ENCODE peak calls at places on chromosome 20, in ten cellular contexts. Q, C, N, M, K, W, F, S, Y and U are unnamed samples.

GRCh38 chr20:46221271-46221670 is 87.0 kb downstream of the CDH22 start:
- DNase-seq in Q (no peak), C (no peak), N (no peak), M (no peak), K (no peak), W (no peak), F (peak; percentile 77), S (peak; percentile 96), Y (peak; percentile 19), U (no peak)

GRCh38 chr20:48686238-48687096 is 141.3 kb downstream of the PREX1 start:
- DNase-seq in Q (peak; percentile 61), C (no peak), N (no peak), M (no peak), K (no peak), W (no peak), F (no peak), S (no peak), Y (no peak), U (no peak)

GRCh38 chr20:58286729-58287128 is 22.8 kb upstream of the RAB22A start:
- DNase-seq in Q (no peak), C (no peak), N (peak; percentile 66), M (no peak), K (no peak), W (no peak), F (no peak), S (no peak), Y (no peak), U (no peak)

GRCh38 chr20:57996936-57997629 is 231.4 kb downstream of the ANKRD60 start:
- DNase-seq in Q (no peak), C (no peak), N (no peak), M (no peak), K (no peak), W (no peak), F (peak; percentile 32), S (peak; percentile 81), Y (no peak), U (no peak)

GRCh38 chr20:47847882-47848485 is 62.7 kb upstream of the SULF2 start:
- DNase-seq in Q (no peak), C (no peak), N (no peak), M (no peak), K (peak; percentile 42), W (no peak), F (peak; percentile 93), S (peak; percentile 29), Y (no peak), U (no peak)

GRCh38 chr20:42747765-42748411 is 441.8 kb downstream of the PTPRT start:
- DNase-seq in Q (no peak), C (no peak), N (no peak), M (no peak), K (no peak), W (no peak), F (no peak), S (no peak), Y (peak; percentile 38), U (no peak)

GRCh38 chr20:1319051-1319450 is 9.9 kb downstream of the SDCBP2 start:
- DNase-seq in Q (no peak), C (no peak), N (no peak), M (no peak), K (no peak), W (no peak), F (no peak), S (no peak), Y (no peak), U (no peak)

GRCh38 chr20:25683050-25683449 is 13.6 kb downstream of the ZNF337 start:
- DNase-seq in Q (no peak), C (no peak), N (no peak), M (no peak), K (no peak), W (no peak), F (no peak), S (no peak), Y (no peak), U (no peak)

GRCh38 chr20:11847827-11848226 is 69.9 kb upstream of the BTBD3 start:
- DNase-seq in Q (no peak), C (no peak), N (no peak), M (no peak), K (no peak), W (no peak), F (peak; percentile 61), S (no peak), Y (no peak), U (no peak)

GRCh38 chr20:37968726-37969401 is 64.4 kb downstream of the TTI1 start:
- DNase-seq in Q (no peak), C (no peak), N (no peak), M (no peak), K (no peak), W (peak; percentile 45), F (no peak), S (no peak), Y (no peak), U (no peak)

GRCh38 chr20:36275011-36275410 is 31.1 kb upstream of the DLGAP4 start:
- DNase-seq in Q (no peak), C (no peak), N (no peak), M (no peak), K (no peak), W (no peak), F (no peak), S (no peak), Y (no peak), U (no peak)

GRCh38 chr20:61668064-61668463 is 397.6 kb downstream of the TAF4 start:
- DNase-seq in Q (no peak), C (no peak), N (no peak), M (no peak), K (no peak), W (no peak), F (no peak), S (no peak), Y (no peak), U (no peak)

GRCh38 chr20:3993109-3993508 is 22.2 kb downstream of the RNF24 start:
- DNase-seq in Q (no peak), C (no peak), N (no peak), M (no peak), K (no peak), W (no peak), F (no peak), S (no peak), Y (no peak), U (no peak)

GRCh38 chr20:7152071-7152470 is 384.6 kb downstream of the BMP2 start:
- DNase-seq in Q (no peak), C (no peak), N (no peak), M (no peak), K (no peak), W (no peak), F (no peak), S (no peak), Y (no peak), U (no peak)

GRCh38 chr20:19889011-19889953 is 127.9 kb upstream of the NAA20 start:
- DNase-seq in Q (peak; percentile 56), C (no peak), N (no peak), M (peak; percentile 29), K (peak; percentile 60), W (peak; percentile 7), F (no peak), S (peak; percentile 63), Y (no peak), U (no peak)

GRCh38 chr20:62771396-62772102 is 24.7 kb upstream of the MRGBP start:
- DNase-seq in Q (no peak), C (no peak), N (no peak), M (no peak), K (no peak), W (no peak), F (no peak), S (no peak), Y (no peak), U (no peak)

GRCh38 chr20:36606171-36607116 is 865 bp downstream of the RAB5IF start:
- DNase-seq in Q (no peak), C (no peak), N (peak; percentile 69), M (no peak), K (no peak), W (peak; percentile 58), F (peak; percentile 16), S (peak; percentile 53), Y (no peak), U (no peak)

GRCh38 chr20:58349586-58349985 is 39.4 kb upstream of the VAPB start:
- DNase-seq in Q (no peak), C (no peak), N (no peak), M (no peak), K (no peak), W (no peak), F (no peak), S (peak; percentile 59), Y (no peak), U (no peak)

GRCh38 chr20:37469531-37469930 is 51.5 kb upstream of the NNAT start:
- DNase-seq in Q (no peak), C (no peak), N (no peak), M (no peak), K (no peak), W (no peak), F (peak; percentile 1), S (no peak), Y (no peak), U (no peak)